ENCODE peak calls at places on chromosomes 1 and 21, in seven cellular contexts. One of them, this sample, is unnamed.

GRCh38 chr1:41404308-41404755 is 43.1 kb downstream of the FOXO6 start:
- DNase-seq in GM12878: no peak
- DNase-seq in A549: peak; percentile 21
- DNase-seq in ovary: no peak
- DNase-seq in stomach: no peak
- DNase-seq in H1: peak; percentile 76
- DNase-seq in tibial nerve: no peak
- DNase-seq in this sample: no peak

GRCh38 chr1:206141996-206142395 is 24.8 kb upstream of the AVPR1B start:
- DNase-seq in H1: no peak
- DNase-seq in A549: no peak
- DNase-seq in GM12878: no peak
- DNase-seq in stomach: no peak
- DNase-seq in tibial nerve: no peak
- DNase-seq in ovary: no peak
- DNase-seq in this sample: no peak

GRCh38 chr1:155976913-155977606 is 1.3 kb downstream of the ARHGEF2 start:
- DNase-seq in A549: no peak
- DNase-seq in GM12878: no peak
- DNase-seq in stomach: no peak
- DNase-seq in ovary: no peak
- DNase-seq in tibial nerve: no peak
- DNase-seq in H1: no peak
- DNase-seq in this sample: no peak

GRCh38 chr1:32981003-32981909 is 16.6 kb upstream of the RNF19B start:
- DNase-seq in H1: no peak
- DNase-seq in tibial nerve: no peak
- DNase-seq in GM12878: peak; percentile 92
- DNase-seq in stomach: peak; percentile 70
- DNase-seq in A549: peak; percentile 72
- DNase-seq in ovary: no peak
- DNase-seq in this sample: no peak

GRCh38 chr1:116808476-116809180 is 54.4 kb downstream of the CD2 start:
- DNase-seq in tibial nerve: no peak
- DNase-seq in stomach: no peak
- DNase-seq in ovary: no peak
- DNase-seq in GM12878: no peak
- DNase-seq in A549: no peak
- DNase-seq in H1: no peak
- DNase-seq in this sample: no peak

GRCh38 chr1:17307329-17307728 is 668 bp upstream of the PADI4 start:
- DNase-seq in stomach: no peak
- DNase-seq in GM12878: no peak
- DNase-seq in tibial nerve: no peak
- DNase-seq in A549: no peak
- DNase-seq in ovary: no peak
- DNase-seq in H1: no peak
- DNase-seq in this sample: no peak

GRCh38 chr1:6601865-6602668 is 602 bp downstream of the KLHL21 start:
- DNase-seq in stomach: peak; percentile 61
- DNase-seq in GM12878: no peak
- DNase-seq in ovary: peak; percentile 77
- DNase-seq in H1: no peak
- DNase-seq in tibial nerve: no peak
- DNase-seq in A549: no peak
- DNase-seq in this sample: peak; percentile 82

GRCh38 chr1:172154571-172154970 is 265.9 kb upstream of the C1orf105 start:
- DNase-seq in tibial nerve: no peak
- DNase-seq in A549: peak; percentile 13
- DNase-seq in H1: no peak
- DNase-seq in GM12878: peak; percentile 23
- DNase-seq in stomach: no peak
- DNase-seq in ovary: no peak
- DNase-seq in this sample: no peak

GRCh38 chr1:204127597-204128242 is 24.1 kb downstream of the ETNK2 start:
- DNase-seq in stomach: peak; percentile 72
- DNase-seq in H1: peak; percentile 76
- DNase-seq in ovary: peak; percentile 72
- DNase-seq in tibial nerve: peak; percentile 54
- DNase-seq in A549: peak; percentile 85
- DNase-seq in GM12878: no peak
- DNase-seq in this sample: peak; percentile 91

GRCh38 chr1:2300851-2301606 is 72.9 kb downstream of the SKI start:
- DNase-seq in A549: no peak
- DNase-seq in ovary: no peak
- DNase-seq in H1: no peak
- DNase-seq in tibial nerve: peak; percentile 70
- DNase-seq in GM12878: peak; percentile 76
- DNase-seq in stomach: peak; percentile 74
- DNase-seq in this sample: peak; percentile 91

GRCh38 chr1:28328228-28328648 is 602 bp upstream of the MED18 start:
- DNase-seq in ovary: peak; percentile 53
- DNase-seq in tibial nerve: no peak
- DNase-seq in stomach: no peak
- DNase-seq in H1: no peak
- DNase-seq in GM12878: no peak
- DNase-seq in A549: no peak
- DNase-seq in this sample: no peak

GRCh38 chr1:2624735-2625300 is 8.0 kb downstream of the MMEL1 start:
- DNase-seq in tibial nerve: no peak
- DNase-seq in stomach: no peak
- DNase-seq in H1: no peak
- DNase-seq in GM12878: no peak
- DNase-seq in A549: no peak
- DNase-seq in ovary: no peak
- DNase-seq in this sample: peak; percentile 21

GRCh38 chr21:26447932-26448331 is 125.2 kb downstream of the CYYR1 start:
- DNase-seq in A549: no peak
- DNase-seq in stomach: no peak
- DNase-seq in ovary: no peak
- DNase-seq in H1: no peak
- DNase-seq in GM12878: no peak
- DNase-seq in tibial nerve: no peak
- DNase-seq in this sample: no peak

GRCh38 chr1:55235722-55236121 is 20.6 kb upstream of the USP24 start:
- DNase-seq in tibial nerve: no peak
- DNase-seq in A549: no peak
- DNase-seq in stomach: no peak
- DNase-seq in GM12878: no peak
- DNase-seq in H1: no peak
- DNase-seq in ovary: no peak
- DNase-seq in this sample: no peak

GRCh38 chr1:26717066-26717465 is 21.3 kb downstream of the ARID1A start:
- DNase-seq in ovary: no peak
- DNase-seq in A549: no peak
- DNase-seq in H1: no peak
- DNase-seq in stomach: no peak
- DNase-seq in GM12878: no peak
- DNase-seq in tibial nerve: no peak
- DNase-seq in this sample: no peak

GRCh38 chr1:115176189-115176588 is 86.9 kb upstream of the TSPAN2 start:
- DNase-seq in GM12878: no peak
- DNase-seq in tibial nerve: no peak
- DNase-seq in stomach: no peak
- DNase-seq in H1: no peak
- DNase-seq in A549: no peak
- DNase-seq in ovary: no peak
- DNase-seq in this sample: no peak

GRCh38 chr1:221435510-221435909 is 306.4 kb downstream of the DUSP10 start:
- DNase-seq in A549: peak; percentile 36
- DNase-seq in stomach: no peak
- DNase-seq in ovary: no peak
- DNase-seq in tibial nerve: no peak
- DNase-seq in H1: no peak
- DNase-seq in GM12878: no peak
- DNase-seq in this sample: no peak

GRCh38 chr1:207811920-207812720 is 60.3 kb downstream of the CD46 start:
- DNase-seq in GM12878: no peak
- DNase-seq in ovary: peak; percentile 69
- DNase-seq in tibial nerve: peak; percentile 47
- DNase-seq in stomach: peak; percentile 82
- DNase-seq in A549: peak; percentile 73
- DNase-seq in H1: peak; percentile 57
- DNase-seq in this sample: peak; percentile 93

GRCh38 chr1:24294757-24295371 is 24.3 kb upstream of the GRHL3 start:
- DNase-seq in A549: peak; percentile 65
- DNase-seq in tibial nerve: peak; percentile 64
- DNase-seq in GM12878: no peak
- DNase-seq in stomach: peak; percentile 40
- DNase-seq in ovary: peak; percentile 44
- DNase-seq in H1: no peak
- DNase-seq in this sample: peak; percentile 93

GRCh38 chr1:6033986-6034749 is 11.5 kb upstream of the KCNAB2 start:
- DNase-seq in stomach: peak; percentile 44
- DNase-seq in A549: no peak
- DNase-seq in ovary: peak; percentile 54
- DNase-seq in H1: peak; percentile 95
- DNase-seq in tibial nerve: no peak
- DNase-seq in GM12878: no peak
- DNase-seq in this sample: no peak

GRCh38 chr1:26848947-26849774 is 13.8 kb upstream of the SFN start:
- DNase-seq in tibial nerve: peak; percentile 46
- DNase-seq in stomach: peak; percentile 88
- DNase-seq in GM12878: no peak
- DNase-seq in H1: no peak
- DNase-seq in A549: peak; percentile 84
- DNase-seq in ovary: no peak
- DNase-seq in this sample: no peak

GRCh38 chr1:179025975-179026812 is 500 bp downstream of the FAM20B start:
- DNase-seq in stomach: peak; percentile 88
- DNase-seq in H1: peak; percentile 77
- DNase-seq in A549: peak; percentile 77
- DNase-seq in GM12878: no peak
- DNase-seq in tibial nerve: peak; percentile 26
- DNase-seq in ovary: peak; percentile 76
- DNase-seq in this sample: peak; percentile 80
- TF ChIP-seq POLR2A in stomach: no peak
- TF ChIP-seq POLR2A in H1: peak; percentile 83
- TF ChIP-seq POLR2A in A549: peak; percentile 85
- TF ChIP-seq POLR2A in GM12878: peak; percentile 74
- TF ChIP-seq POLR2A in tibial nerve: peak; percentile 8
- TF ChIP-seq POLR2A in ovary: no peak
- TF ChIP-seq POLR2A in this sample: no peak

GRCh38 chr1:153977250-153978240 is at the start of gene JTB:
- DNase-seq in A549: peak; percentile 90
- DNase-seq in GM12878: no peak
- DNase-seq in stomach: peak; percentile 91
- DNase-seq in ovary: peak; percentile 90
- DNase-seq in tibial nerve: peak; percentile 87
- DNase-seq in H1: peak; percentile 88
- DNase-seq in this sample: peak; percentile 93

GRCh38 chr1:153976819-153977249 is 640 bp downstream of the JTB start:
- DNase-seq in stomach: no peak
- DNase-seq in ovary: no peak
- DNase-seq in H1: no peak
- DNase-seq in tibial nerve: no peak
- DNase-seq in A549: no peak
- DNase-seq in GM12878: no peak
- DNase-seq in this sample: no peak

GRCh38 chr1:153973478-153973877 is 4.0 kb downstream of the JTB start:
- DNase-seq in H1: no peak
- DNase-seq in A549: no peak
- DNase-seq in GM12878: no peak
- DNase-seq in stomach: no peak
- DNase-seq in tibial nerve: no peak
- DNase-seq in ovary: no peak
- DNase-seq in this sample: no peak

GRCh38 chr1:153973071-153973470 is 4.4 kb downstream of the JTB start:
- DNase-seq in A549: no peak
- DNase-seq in GM12878: no peak
- DNase-seq in tibial nerve: no peak
- DNase-seq in ovary: no peak
- DNase-seq in H1: no peak
- DNase-seq in stomach: no peak
- DNase-seq in this sample: no peak

GRCh38 chr1:153978274-153978909 is 918 bp upstream of the JTB start:
- DNase-seq in GM12878: no peak
- DNase-seq in A549: no peak
- DNase-seq in tibial nerve: no peak
- DNase-seq in H1: no peak
- DNase-seq in ovary: no peak
- DNase-seq in stomach: no peak
- DNase-seq in this sample: no peak
- H3K4me1 ChIP-seq in GM12878: peaks cover 4% of the 10 kb centered on the region
- H3K4me1 ChIP-seq in A549: peaks cover 18% of the 10 kb centered on the region
- H3K4me1 ChIP-seq in tibial nerve: peaks cover 13% of the 10 kb centered on the region
- H3K4me1 ChIP-seq in H1: no peaks in the 10 kb centered on the region
- H3K4me1 ChIP-seq in ovary: peaks cover 4% of the 10 kb centered on the region
- H3K4me1 ChIP-seq in stomach: peaks cover 43% of the 10 kb centered on the region
- H3K4me1 ChIP-seq in this sample: peaks cover 28% of the 10 kb centered on the region

DNA sequence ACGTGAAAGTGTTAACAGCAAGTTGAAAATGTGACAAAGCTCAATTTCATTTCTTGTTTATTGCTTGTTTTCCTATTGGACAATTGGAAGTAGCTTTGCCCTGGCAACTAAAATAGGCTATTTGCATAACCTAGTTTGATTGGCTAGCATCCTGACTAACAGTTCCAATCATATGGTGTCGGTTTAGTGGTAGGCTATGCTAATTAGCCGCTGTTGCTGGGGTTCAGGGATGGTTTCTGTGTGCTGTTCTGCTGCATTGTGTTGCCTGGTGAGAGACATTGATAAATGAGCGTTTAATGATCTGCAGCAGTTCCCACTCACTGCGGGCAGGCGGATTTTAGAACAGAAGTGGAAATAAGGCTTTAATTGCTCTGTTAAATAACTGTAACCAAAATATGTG is 68.5 kb downstream of the DYRK1A start:
- DNase-seq in tibial nerve: no peak
- DNase-seq in A549: no peak
- DNase-seq in stomach: no peak
- DNase-seq in H1: no peak
- DNase-seq in ovary: no peak
- DNase-seq in GM12878: no peak
- DNase-seq in this sample: peak; percentile 72
- TF ChIP-seq EP300 in tibial nerve: peak; percentile 36
- TF ChIP-seq EP300 in A549: no peak
- TF ChIP-seq EP300 in stomach: no peak
- TF ChIP-seq EP300 in H1: no peak
- TF ChIP-seq EP300 in ovary: no peak
- TF ChIP-seq EP300 in GM12878: no peak
- TF ChIP-seq EP300 in this sample: no peak

GRCh38 chr1:235047331-235047871 is 81.2 kb downstream of the TOMM20 start:
- DNase-seq in A549: no peak
- DNase-seq in H1: no peak
- DNase-seq in ovary: peak; percentile 58
- DNase-seq in GM12878: no peak
- DNase-seq in tibial nerve: no peak
- DNase-seq in stomach: no peak
- DNase-seq in this sample: peak; percentile 72
- TF ChIP-seq POLR2A in A549: no peak
- TF ChIP-seq POLR2A in H1: no peak
- TF ChIP-seq POLR2A in ovary: no peak
- TF ChIP-seq POLR2A in GM12878: no peak
- TF ChIP-seq POLR2A in tibial nerve: no peak
- TF ChIP-seq POLR2A in stomach: no peak
- TF ChIP-seq POLR2A in this sample: no peak